ENCODE peak calls at places on chromosomes 4 and X, in nine cellular contexts. X is stimulated activated naive CD8-positive, alpha-beta T cell treated with anti-CD3 and anti-CD28 coated beads, Interleukin-15, amount 100 ng/mL, for 72 hours; M is left cardiac atrium; I is naive thymus-derived CD8-positive, alpha-beta T cell; H is transverse colon; K is effector CD4-positive, alpha-beta T cell; E is HS-27A; L is stimulated activated CD4-positive, alpha-beta T cell treated with anti-CD3 and anti-CD28 coated beads, TNF-alpha, amount 100 ng/mL, for 24 hours; N is T-cell. Y is an unnamed sample.

GRCh38 chr4:752196-752861 is 46.7 kb downstream of the PCGF3 start:
- DNase-seq in X (no peak), M (no peak), I (no peak), H (no peak), K (no peak), E (no peak), L (no peak), N (no peak), Y (no peak)

GRCh38 chr4:121273191-121273590 is 107.6 kb downstream of the QRFPR start:
- DNase-seq in X (no peak), M (no peak), I (no peak), H (no peak), K (no peak), E (no peak), L (no peak), N (no peak), Y (no peak)

GRCh38 chr4:112938461-112939058 is 110.9 kb upstream of the ANK2 start:
- DNase-seq in X (no peak), M (no peak), I (no peak), H (no peak), K (no peak), E (peak; percentile 39), L (no peak), N (no peak), Y (peak; percentile 28)

GRCh38 chrX:6778547-6779231 is 243.8 kb upstream of the VCX3A start:
- DNase-seq in X (no peak), M (no peak), I (no peak), H (no peak), K (no peak), E (no peak), L (no peak), N (no peak), Y (no peak)

GRCh38 chr4:79623125-79623905 is 215.3 kb upstream of the GK2 start:
- DNase-seq in X (no peak), M (peak; percentile 20), I (no peak), H (no peak), K (no peak), E (no peak), L (no peak), N (no peak), Y (no peak)

GRCh38 chr4:170875868-170876267 is 786.1 kb upstream of the AADAT start:
- DNase-seq in X (no peak), M (no peak), I (no peak), H (no peak), K (no peak), E (no peak), L (no peak), N (no peak), Y (no peak)

GRCh38 chr4:4921077-4921476 is 61.6 kb downstream of the MSX1 start:
- DNase-seq in X (no peak), M (no peak), I (no peak), H (no peak), K (no peak), E (no peak), L (no peak), N (no peak), Y (no peak)

GRCh38 chrX:18166068-18166467 is 54.6 kb downstream of the BEND2 start:
- DNase-seq in X (no peak), M (no peak), I (no peak), H (no peak), K (no peak), E (no peak), L (no peak), N (no peak), Y (no peak)

GRCh38 chrX:10199212-10199611 is 42.4 kb downstream of the CLCN4 start:
- DNase-seq in X (no peak), M (peak; percentile 59), I (no peak), H (peak; percentile 29), K (no peak), E (no peak), L (no peak), N (peak; percentile 11), Y (no peak)

GRCh38 chr4:10416441-10416840 is 40.8 kb downstream of the ZNF518B start:
- DNase-seq in X (peak; percentile 67), M (no peak), I (peak; percentile 83), H (no peak), K (no peak), E (no peak), L (no peak), N (peak; percentile 44), Y (no peak)

GRCh38 chr4:87133183-87133582 is 87.2 kb downstream of the KLHL8 start:
- DNase-seq in X (no peak), M (no peak), I (no peak), H (no peak), K (no peak), E (no peak), L (no peak), N (no peak), Y (no peak)

GRCh38 chrX:13169688-13170087 is 125.3 kb upstream of the FAM9C start:
- DNase-seq in X (no peak), M (no peak), I (no peak), H (no peak), K (no peak), E (no peak), L (no peak), N (no peak), Y (no peak)

GRCh38 chr4:183142566-183143545 is 43.8 kb downstream of the WWC2 start:
- DNase-seq in X (no peak), M (peak; percentile 67), I (no peak), H (peak; percentile 17), K (no peak), E (no peak), L (no peak), N (no peak), Y (no peak)

GRCh38 chr4:147049940-147050852 is 104.5 kb upstream of the TTC29 start:
- DNase-seq in X (no peak), M (no peak), I (no peak), H (no peak), K (no peak), E (no peak), L (no peak), N (no peak), Y (no peak)

GRCh38 chr4:99389606-99390005 is 37.1 kb upstream of the ADH1C start:
- DNase-seq in X (no peak), M (no peak), I (no peak), H (no peak), K (no peak), E (no peak), L (no peak), N (no peak), Y (no peak)

GRCh38 chr4:139628184-139629012 is 37.2 kb upstream of the MGST2 start:
- DNase-seq in X (no peak), M (no peak), I (no peak), H (peak; percentile 60), K (no peak), E (no peak), L (no peak), N (no peak), Y (no peak)

GRCh38 chr4:107034091-107034698 is 1.9 kb downstream of the DKK2 start:
- DNase-seq in X (no peak), M (peak; percentile 40), I (no peak), H (peak; percentile 7), K (no peak), E (no peak), L (no peak), N (no peak), Y (peak; percentile 65)

GRCh38 chr4:148016063-148016637 is 284.3 kb downstream of the ARHGAP10 start:
- DNase-seq in X (no peak), M (no peak), I (no peak), H (no peak), K (no peak), E (no peak), L (no peak), N (no peak), Y (no peak)

GRCh38 chr4:158056689-158057245 is 116.1 kb downstream of the GASK1B start:
- DNase-seq in X (no peak), M (no peak), I (no peak), H (no peak), K (no peak), E (no peak), L (no peak), N (no peak), Y (no peak)

GRCh38 chr4:148026022-148026421 is 294.1 kb downstream of the ARHGAP10 start:
- DNase-seq in X (no peak), M (no peak), I (no peak), H (no peak), K (no peak), E (no peak), L (no peak), N (no peak), Y (no peak)

GRCh38 chrX:69037786-69038185 is 127.5 kb downstream of the PJA1 start:
- DNase-seq in X (no peak), M (no peak), I (no peak), H (no peak), K (no peak), E (no peak), L (no peak), N (no peak), Y (no peak)

GRCh38 chrX:74178536-74178935 is 125.4 kb upstream of the ZCCHC13 start:
- DNase-seq in X (no peak), M (no peak), I (no peak), H (no peak), K (no peak), E (no peak), L (no peak), N (no peak), Y (no peak)

GRCh38 chrX:86044210-86044609 is 3.1 kb downstream of the CHM start:
- DNase-seq in X (no peak), M (no peak), I (no peak), H (no peak), K (no peak), E (no peak), L (no peak), N (no peak), Y (no peak)

GRCh38 chrX:145213504-145213903 is 33.8 kb upstream of the SPANXN1 start:
- DNase-seq in X (no peak), M (no peak), I (no peak), H (no peak), K (no peak), E (no peak), L (no peak), N (no peak), Y (no peak)

GRCh38 chr4:73729534-73730165 is 10.7 kb upstream of the CXCL8 start:
- DNase-seq in X (no peak), M (peak; percentile 61), I (no peak), H (peak; percentile 67), K (no peak), E (no peak), L (no peak), N (no peak), Y (peak; percentile 73)

GRCh38 chr4:38603652-38604051 is 60.3 kb upstream of the KLF3 start:
- DNase-seq in X (no peak), M (no peak), I (no peak), H (no peak), K (no peak), E (no peak), L (no peak), N (no peak), Y (no peak)

GRCh38 chr4:55754754-55755350 is 64.7 kb upstream of the EXOC1L start:
- DNase-seq in X (no peak), M (no peak), I (no peak), H (no peak), K (no peak), E (no peak), L (no peak), N (no peak), Y (no peak)

GRCh38 chrX:24426340-24426913 is 38.7 kb upstream of the PDK3 start:
- DNase-seq in X (no peak), M (no peak), I (no peak), H (no peak), K (no peak), E (no peak), L (no peak), N (no peak), Y (no peak)

GRCh38 chr4:132101526-132101925 is 1047.6 kb upstream of the PCDH10 start:
- DNase-seq in X (no peak), M (no peak), I (no peak), H (no peak), K (no peak), E (peak; percentile 38), L (no peak), N (no peak), Y (no peak)

GRCh38 chr4:152458801-152459302 is 77.0 kb downstream of the FBXW7 start:
- DNase-seq in X (peak; percentile 26), M (no peak), I (no peak), H (no peak), K (no peak), E (no peak), L (no peak), N (no peak), Y (no peak)

GRCh38 chr4:115154826-115155225 is 41.4 kb upstream of the NDST4 start:
- DNase-seq in X (no peak), M (no peak), I (no peak), H (no peak), K (no peak), E (no peak), L (no peak), N (no peak), Y (no peak)

Y was measured in SJSA1.